ENCODE peak calls at places on chromosomes 12 and 14, in five cellular contexts. P, C, Y, T and I are unnamed samples.
A peak's percentile ranks its signal among the peaks of the same experiment; 100 is the strongest.

GRCh38 chr12:52518574-52519469 is 1.4 kb downstream of the KRT5 start:
- DNase-seq in P (no peak), Y (no peak), T (no peak), C (no peak), I (no peak)

GRCh38 chr12:57764662-57765002 is 2.2 kb downstream of the CYP27B1 start:
- DNase-seq in P (no peak), C (no peak), T (no peak), Y (no peak), I (no peak)

GRCh38 chr12:76422154-76422877 is 74.1 kb upstream of the BBS10 start:
- DNase-seq in T (peak; percentile 15), C (no peak), Y (no peak), P (no peak), I (no peak)

GRCh38 chr14:34324363-34324795 is 137.7 kb downstream of the SPTSSA start:
- DNase-seq in C (peak; percentile 38), T (peak; percentile 29), Y (peak; percentile 25), P (no peak), I (no peak)

GRCh38 chr12:127293507-127294310 is 973.3 kb upstream of the TMEM132C start:
- DNase-seq in C (peak; percentile 24), P (peak; percentile 71), Y (peak; percentile 36), T (no peak), I (no peak)

GRCh38 chr14:95270203-95270602 is 49.5 kb downstream of the CLMN start:
- DNase-seq in C (no peak), P (no peak), Y (no peak), T (no peak), I (no peak)

GRCh38 chr12:64595863-64596793 is 14.2 kb upstream of the RASSF3 start:
- DNase-seq in Y (no peak), C (peak; percentile 79), T (no peak), P (no peak), I (no peak)

GRCh38 chr12:92079054-92079385 is 66.6 kb downstream of the BTG1 start:
- DNase-seq in Y (peak; percentile 82), C (no peak), P (no peak), T (no peak), I (no peak)

GRCh38 chr12:26195250-26195640 is at the start of gene SSPN:
- DNase-seq in Y (peak; percentile 41), P (peak; percentile 82), T (peak; percentile 64), C (no peak), I (peak; percentile 78)

GRCh38 chr12:123050331-123050809 is 69.9 kb downstream of the ARL6IP4 start:
- DNase-seq in P (peak; percentile 70), C (no peak), Y (peak; percentile 82), T (peak; percentile 84), I (no peak)

GRCh38 chr12:1811281-1811947 is 9.0 kb upstream of the LRTM2 start:
- DNase-seq in C (peak; percentile 82), Y (peak; percentile 44), T (no peak), P (no peak), I (no peak)

GRCh38 chr12:57744194-57744776 is 554 bp upstream of the TSPAN31 start:
- DNase-seq in P (peak; percentile 83), T (no peak), Y (no peak), C (peak; percentile 16), I (peak; percentile 84)

GRCh38 chr14:93379841-93380240 is 32.9 kb downstream of the COX8C start:
- DNase-seq in C (no peak), T (no peak), P (no peak), Y (no peak), I (no peak)

GRCh38 chr12:8823565-8824300 is 1.3 kb downstream of the A2ML1 start:
- DNase-seq in P (no peak), C (no peak), T (peak; percentile 39), Y (no peak), I (peak; percentile 44)

GRCh38 chr14:103366741-103367140 is 18.5 kb upstream of the MARK3 start:
- DNase-seq in P (no peak), C (no peak), T (no peak), Y (no peak), I (no peak)

GRCh38 chr14:83300454-83301064 is 1766.9 kb upstream of the SEL1L start:
- DNase-seq in P (no peak), C (peak; percentile 57), Y (peak; percentile 15), T (peak; percentile 11), I (no peak)

GRCh38 chr14:99554757-99555531 is 49.1 kb downstream of the CCDC85C start:
- DNase-seq in T (no peak), P (no peak), Y (no peak), C (no peak), I (no peak)

GRCh38 chr14:102909911-102910310 is 12.6 kb upstream of the AMN start:
- DNase-seq in P (peak; percentile 50), T (no peak), C (no peak), Y (no peak), I (no peak)

GRCh38 chr12:89040146-89040964 is 311.9 kb downstream of the DUSP6 start:
- DNase-seq in Y (no peak), T (no peak), P (peak; percentile 47), C (peak; percentile 62), I (no peak)

GRCh38 chr14:105898482-105899010 is 372.2 kb downstream of the TMEM121 start:
- DNase-seq in C (no peak), T (no peak), P (peak; percentile 51), Y (no peak), I (no peak)

GRCh38 chr14:84857571-84857970 is 672.4 kb upstream of the FLRT2 start:
- DNase-seq in P (no peak), C (no peak), T (no peak), Y (peak; percentile 86), I (no peak)

GRCh38 chr12:27644446-27644845 is 51.8 kb upstream of the REP15 start:
- DNase-seq in P (no peak), C (no peak), Y (no peak), T (no peak), I (no peak)

GRCh38 chr12:44542716-44543115 is 333.4 kb downstream of the NELL2 start:
- DNase-seq in P (no peak), T (no peak), C (no peak), Y (no peak), I (no peak)

GRCh38 chr12:64450711-64451486 is 1.0 kb upstream of the TBK1 start:
- DNase-seq in Y (peak; percentile 55), C (peak; percentile 35), T (peak; percentile 63), P (no peak), I (no peak)

GRCh38 chr12:120680165-120680738 is 6.7 kb upstream of the MLEC start:
- DNase-seq in T (no peak), Y (no peak), C (no peak), P (no peak), I (no peak)